ENCODE peak calls at places on chromosomes 5 and 9, in seven cellular contexts. B is choroid plexus epithelial cell, E is GM12865, I is tibial artery, O is mucosa of descending colon, K is foreskin fibroblast, D is cardiac muscle cell. W is an unnamed sample.

GRCh38 chr5:159510282-159510681 is 180.0 kb upstream of the IL12B start:
- DNase-seq in B (peak; percentile 95), E (no peak), I (peak; percentile 81), O (peak; percentile 37), K (peak; percentile 90), D (peak; percentile 96), W (peak; percentile 46)

GRCh38 chr9:123225374-123225813 is 43.0 kb downstream of the STRBP start:
- DNase-seq in B (peak; percentile 90), E (peak; percentile 92), I (no peak), O (no peak), K (peak; percentile 35), D (peak; percentile 44), W (peak; percentile 61)

GRCh38 chr5:18563853-18564252 is 929.6 kb downstream of the TAF11L14 start:
- DNase-seq in B (no peak), E (no peak), I (no peak), O (no peak), K (no peak), D (no peak), W (no peak)

GRCh38 chr5:172920447-172920849 is 38.8 kb upstream of the RPL26L1 start:
- DNase-seq in B (no peak), E (no peak), I (peak; percentile 91), O (no peak), K (peak; percentile 94), D (no peak), W (peak; percentile 97)

GRCh38 chr5:150607991-150608390 is 32.5 kb upstream of the SYNPO start:
- DNase-seq in B (no peak), E (no peak), I (no peak), O (no peak), K (no peak), D (no peak), W (no peak)

GRCh38 chr5:80569086-80569960 is 757 bp downstream of the ANKRD34B start:
- DNase-seq in B (no peak), E (peak; percentile 5), I (no peak), O (no peak), K (no peak), D (peak; percentile 35), W (no peak)

GRCh38 chr5:92599217-92599810 is 981.7 kb downstream of the NR2F1-AS1 start:
- DNase-seq in B (no peak), E (no peak), I (no peak), O (no peak), K (peak; percentile 19), D (no peak), W (peak; percentile 4)

GRCh38 chr5:60507687-60508086 is 192.3 kb downstream of the DEPDC1B start:
- DNase-seq in B (peak; percentile 94), E (no peak), I (no peak), O (no peak), K (no peak), D (no peak), W (peak; percentile 52)

GRCh38 chr5:113807384-113808053 is 294.0 kb downstream of the YTHDC2 start:
- DNase-seq in B (no peak), E (no peak), I (peak; percentile 65), O (no peak), K (peak; percentile 30), D (peak; percentile 28), W (peak; percentile 2)

GRCh38 chr5:113806250-113806649 is 292.8 kb downstream of the YTHDC2 start:
- DNase-seq in B (peak; percentile 12), E (no peak), I (no peak), O (no peak), K (peak; percentile 18), D (peak; percentile 17), W (peak; percentile 2)

GRCh38 chr5:113804943-113805342 is 291.4 kb downstream of the YTHDC2 start:
- DNase-seq in B (no peak), E (no peak), I (no peak), O (no peak), K (no peak), D (peak; percentile 10), W (no peak)

GRCh38 chr5:113806823-113807222 is 293.3 kb downstream of the YTHDC2 start:
- DNase-seq in B (no peak), E (no peak), I (no peak), O (no peak), K (no peak), D (peak; percentile 5), W (peak; percentile 1)

GRCh38 chr5:113804264-113804663 is 290.8 kb downstream of the YTHDC2 start:
- DNase-seq in B (no peak), E (no peak), I (no peak), O (no peak), K (no peak), D (no peak), W (no peak)
- TF ChIP-seq CTCF in B (no peak), E (no peak), I (no peak), O (no peak), K (no peak), D (no peak), W (no peak)

DNA sequence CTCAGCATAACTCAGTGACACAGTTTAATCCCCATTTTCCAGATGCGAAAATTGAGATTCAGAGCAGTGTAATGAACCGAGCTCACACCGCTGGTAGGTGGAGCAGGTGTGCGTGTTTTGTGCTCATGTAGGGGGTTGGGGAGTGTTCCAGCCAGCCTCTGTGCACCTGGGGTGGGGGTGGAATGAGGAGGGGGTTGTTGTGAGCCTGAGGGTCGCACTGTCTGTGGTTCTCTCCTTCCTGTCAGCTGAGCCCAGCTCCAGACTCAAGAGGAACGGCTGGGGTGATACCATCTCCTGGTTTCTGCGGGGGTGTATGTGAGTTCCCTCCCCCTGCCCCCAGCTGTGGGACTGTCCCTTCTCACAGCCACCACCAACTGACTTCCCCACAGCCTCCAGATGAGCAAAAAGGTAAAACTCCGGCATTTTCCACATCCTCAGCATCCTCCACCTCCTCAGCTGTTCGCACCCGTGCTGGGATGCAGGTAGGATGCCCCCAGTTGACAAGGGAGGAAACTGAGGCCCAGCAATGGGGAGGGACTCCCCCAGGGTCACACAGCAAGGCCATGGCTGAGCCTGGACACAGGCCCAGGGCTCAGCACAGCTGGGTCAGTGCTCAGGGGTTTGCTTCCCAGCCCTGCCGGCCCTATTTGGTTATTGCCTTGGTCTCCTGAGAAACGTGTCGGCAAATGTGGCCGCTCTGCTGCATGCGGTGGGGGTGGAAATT is 2.1 kb downstream of the SH2D3C start:
- DNase-seq in B (no peak), E (peak; percentile 93), I (no peak), O (peak; percentile 64), K (no peak), D (peak; percentile 72), W (no peak)
- H3K4me3 ChIP-seq in B (no peak overlapping the region), E (peak overlapping the region; percentile 56), I (peak overlapping the region; percentile 9), O (no peak overlapping the region), K (no peak overlapping the region), D (no peak overlapping the region), W (no peak overlapping the region)

GRCh38 chr5:179274321-179275315 is 70.6 kb downstream of the ADAMTS2 start:
- DNase-seq in B (no peak), E (no peak), I (peak; percentile 56), O (no peak), K (no peak), D (no peak), W (no peak)
- TF ChIP-seq CTCF in B (peak; percentile 32), E (no peak), I (no peak), O (no peak), K (peak; percentile 21), D (peak; percentile 29), W (peak; percentile 22)

GRCh38 chr5:9226026-9226536 is 319.8 kb downstream of the SEMA5A start:
- DNase-seq in B (no peak), E (no peak), I (no peak), O (no peak), K (no peak), D (no peak), W (no peak)
- H3K4me3 ChIP-seq in B (no peak overlapping the region), E (no peak overlapping the region), I (no peak overlapping the region), O (no peak overlapping the region), K (no peak overlapping the region), D (no peak overlapping the region), W (no peak overlapping the region)

W was measured in fibroblast of the aortic adventitia.